ENCODE peak calls at places on chromosome 10, in five cellular contexts. R, A, Z, V and K are unnamed samples.

GRCh38 chr10:44804661-44805060 is 106.5 kb upstream of the TMEM72 start:
- DNase-seq in Z (no peak), R (no peak), V (no peak), A (no peak), K (no peak)

GRCh38 chr10:56142092-56142728 is 218.8 kb downstream of the ZWINT start:
- DNase-seq in R (no peak), V (no peak), A (no peak), Z (no peak), K (no peak)

GRCh38 chr10:14306201-14306600 is 24.5 kb downstream of the FRMD4A start:
- DNase-seq in Z (no peak), R (no peak), V (no peak), A (no peak), K (no peak)

GRCh38 chr10:59108886-59109288 is 67.6 kb upstream of the PHYHIPL start:
- DNase-seq in R (no peak), A (no peak), V (no peak), Z (no peak), K (no peak)

GRCh38 chr10:15879058-15879457 is 18.8 kb upstream of the MINDY3 start:
- DNase-seq in Z (peak), V (no peak), R (no peak), A (no peak), K (no peak)

GRCh38 chr10:110803830-110804338 is 67.8 kb upstream of the PDCD4 start:
- DNase-seq in V (peak), A (no peak), Z (no peak), R (peak), K (no peak)

GRCh38 chr10:59872892-59873463 is 33.4 kb downstream of the CCDC6 start:
- DNase-seq in R (peak), Z (peak), V (no peak), A (no peak), K (no peak)

GRCh38 chr10:84267503-84268126 is 22.8 kb downstream of the RGR start:
- DNase-seq in R (peak), Z (no peak), A (peak), V (peak), K (peak)

GRCh38 chr10:117239031-117239430 is 1.9 kb upstream of the SLC18A2 start:
- DNase-seq in R (no peak), A (no peak), V (no peak), Z (no peak), K (no peak)

GRCh38 chr10:75540357-75541335 is 109.2 kb downstream of the LRMDA start:
- DNase-seq in Z (no peak), R (no peak), V (no peak), A (no peak), K (no peak)